ENCODE peak calls at places on chromosomes 6 and 20, in eight cellular contexts. F is SHP77, C is ovary, E is AG08395, R is neural crest cell, Q is tibial nerve, I is HTR-8/SVneo, S is memory B cell. G is an unnamed sample.

GRCh38 chr6:47852727-47853126 is 70.9 kb downstream of the OPN5 start:
- DNase-seq in R (no peak), F (no peak), S (no peak), E (no peak), Q (no peak), I (no peak), C (no peak), G (no peak)

GRCh38 chr20:37347891-37348642 is 2.1 kb downstream of the SRC start:
- DNase-seq in Q (no peak), C (no peak), E (no peak), F (no peak), R (no peak), S (no peak), I (no peak), G (no peak)

GRCh38 chr6:24775520-24776058 is 852 bp downstream of the GMNN start:
- DNase-seq in F (no peak), R (no peak), E (peak; percentile 34), S (no peak), I (no peak), C (no peak), Q (no peak), G (no peak)

GRCh38 chr6:42230320-42231034 is 12.8 kb upstream of the MRPS10 start:
- DNase-seq in Q (no peak), E (no peak), S (no peak), I (peak; percentile 27), F (no peak), C (no peak), R (no peak), G (no peak)

GRCh38 chr20:22966787-22967464 is 68.2 kb upstream of the SSTR4 start:
- DNase-seq in E (no peak), C (no peak), I (no peak), R (no peak), Q (no peak), S (no peak), F (no peak), G (no peak)

GRCh38 chr6:37182736-37183590 is 13.0 kb downstream of the PIM1 start:
- DNase-seq in S (no peak), C (no peak), Q (no peak), I (no peak), F (no peak), E (no peak), R (no peak), G (peak; percentile 57)

GRCh38 chr20:24118781-24119175 is 130.2 kb upstream of the GGTLC1 start:
- DNase-seq in I (no peak), R (no peak), C (peak; percentile 37), E (peak; percentile 19), F (no peak), Q (no peak), S (no peak), G (no peak)

GRCh38 chr6:154932562-154933027 is 62.5 kb upstream of the TIAM2 start:
- DNase-seq in R (no peak), S (no peak), I (peak; percentile 57), C (no peak), Q (no peak), F (no peak), E (peak; percentile 80), G (no peak)

GRCh38 chr6:83429857-83430605 is 820 bp downstream of the ME1 start:
- DNase-seq in R (peak; percentile 23), I (peak; percentile 21), C (peak; percentile 31), S (no peak), F (no peak), E (peak; percentile 31), Q (no peak), G (no peak)

GRCh38 chr6:139597087-139597763 is 222.8 kb upstream of the CITED2 start:
- DNase-seq in E (no peak), C (no peak), Q (no peak), F (no peak), R (no peak), S (no peak), I (no peak), G (no peak)

GRCh38 chr20:6142348-6142993 is 19.6 kb upstream of the FERMT1 start:
- DNase-seq in S (peak; percentile 24), F (peak; percentile 67), E (peak; percentile 67), C (no peak), R (peak; percentile 57), Q (no peak), I (peak; percentile 54), G (peak; percentile 47)

GRCh38 chr6:139990287-139990686 is 615.8 kb upstream of the CITED2 start:
- DNase-seq in C (no peak), R (no peak), Q (no peak), S (no peak), I (no peak), F (no peak), E (no peak), G (no peak)

G was measured in germinal center.